ENCODE peak calls at places on chromosomes 13 and 19, in ten cellular contexts. C, X, F, M, O, Z, B, W, V and P are unnamed samples.

GRCh38 chr13:97797553-97797952 is 155.9 kb upstream of the IPO5 start:
- DNase-seq in C (no peak), X (no peak), F (no peak), M (no peak), O (no peak), Z (no peak), B (no peak), W (no peak), V (peak), P (peak)

GRCh38 chr13:26518433-26519084 is 38.9 kb upstream of the WASF3 start:
- DNase-seq in C (no peak), X (no peak), F (no peak), M (no peak), O (no peak), Z (no peak), B (no peak), W (no peak), V (no peak), P (no peak)

GRCh38 chr19:590396-590745 is 690 bp downstream of the HCN2 start:
- DNase-seq in C (no peak), X (peak), F (no peak), M (no peak), O (no peak), Z (peak), B (no peak), W (no peak), V (peak), P (no peak)

GRCh38 chr13:23767806-23768205 is 121.4 kb downstream of the MIPEP start:
- DNase-seq in C (no peak), X (no peak), F (no peak), M (no peak), O (no peak), Z (no peak), B (no peak), W (no peak), V (no peak), P (no peak)

GRCh38 chr13:32409561-32410440 is 18.1 kb downstream of the N4BP2L1 start:
- DNase-seq in C (no peak), X (peak), F (peak), M (peak), O (peak), Z (peak), B (no peak), W (peak), V (no peak), P (peak)

GRCh38 chr13:25630327-25630726 is 258.6 kb downstream of the ATP8A2 start:
- DNase-seq in C (no peak), X (no peak), F (no peak), M (no peak), O (no peak), Z (no peak), B (no peak), W (no peak), V (no peak), P (no peak)

GRCh38 chr19:6238643-6239281 is 41.0 kb downstream of the MLLT1 start:
- DNase-seq in C (peak), X (peak), F (no peak), M (peak), O (peak), Z (peak), B (no peak), W (peak), V (peak), P (no peak)

GRCh38 chr19:37989855-37990254 is 82.8 kb downstream of the SIPA1L3 start:
- DNase-seq in C (no peak), X (peak), F (no peak), M (no peak), O (no peak), Z (no peak), B (no peak), W (no peak), V (no peak), P (no peak)

GRCh38 chr19:3503036-3503572 is 2.6 kb upstream of the DOHH start:
- DNase-seq in C (no peak), X (peak), F (no peak), M (no peak), O (no peak), Z (peak), B (no peak), W (no peak), V (peak), P (no peak)

GRCh38 chr13:23753523-23753922 is 135.7 kb downstream of the MIPEP start:
- DNase-seq in C (no peak), X (peak), F (no peak), M (no peak), O (no peak), Z (peak), B (no peak), W (no peak), V (peak), P (no peak)

GRCh38 chr19:49216076-49216475 is 58.5 kb downstream of the TRPM4 start:
- DNase-seq in C (no peak), X (peak), F (peak), M (peak), O (no peak), Z (peak), B (no peak), W (no peak), V (peak), P (peak)

GRCh38 chr13:110070046-110070445 is 236.9 kb downstream of the COL4A1 start:
- DNase-seq in C (no peak), X (no peak), F (no peak), M (no peak), O (no peak), Z (no peak), B (no peak), W (no peak), V (no peak), P (no peak)

GRCh38 chr19:56341948-56342347 is 27.3 kb upstream of the ZSCAN5A start:
- DNase-seq in C (no peak), X (no peak), F (no peak), M (no peak), O (no peak), Z (no peak), B (no peak), W (no peak), V (no peak), P (no peak)

GRCh38 chr13:28505543-28506135 is 10.7 kb upstream of the FLT1 start:
- DNase-seq in C (no peak), X (peak), F (no peak), M (no peak), O (no peak), Z (no peak), B (no peak), W (peak), V (no peak), P (no peak)

GRCh38 chr13:34826432-34826831 is 115.6 kb upstream of the NBEA start:
- DNase-seq in C (no peak), X (no peak), F (no peak), M (no peak), O (no peak), Z (no peak), B (no peak), W (no peak), V (no peak), P (no peak)

GRCh38 chr19:15452111-15453047 is 2.6 kb upstream of the WIZ start:
- DNase-seq in C (peak), X (peak), F (no peak), M (peak), O (peak), Z (peak), B (peak), W (peak), V (peak), P (peak)

GRCh38 chr19:15453906-15454305 is 4.2 kb upstream of the WIZ start:
- DNase-seq in C (no peak), X (no peak), F (no peak), M (no peak), O (no peak), Z (no peak), B (no peak), W (no peak), V (no peak), P (no peak)

GRCh38 chr19:15450528-15450890 is 753 bp upstream of the WIZ start:
- DNase-seq in C (no peak), X (no peak), F (no peak), M (no peak), O (no peak), Z (no peak), B (no peak), W (no peak), V (no peak), P (no peak)

GRCh38 chr19:15454371-15454800 is 4.6 kb upstream of the WIZ start:
- DNase-seq in C (peak), X (no peak), F (no peak), M (no peak), O (peak), Z (no peak), B (no peak), W (no peak), V (no peak), P (no peak)

GRCh38 chr19:15453091-15453498 is 3.3 kb upstream of the WIZ start:
- DNase-seq in C (no peak), X (peak), F (no peak), M (no peak), O (no peak), Z (no peak), B (no peak), W (peak), V (peak), P (peak)
- H3K4me3 ChIP-seq in C (peak), X (peak), F (peak), M (peak), O (peak), Z (peak), B (peak), W (peak), V (peak), P (peak)

DNA sequence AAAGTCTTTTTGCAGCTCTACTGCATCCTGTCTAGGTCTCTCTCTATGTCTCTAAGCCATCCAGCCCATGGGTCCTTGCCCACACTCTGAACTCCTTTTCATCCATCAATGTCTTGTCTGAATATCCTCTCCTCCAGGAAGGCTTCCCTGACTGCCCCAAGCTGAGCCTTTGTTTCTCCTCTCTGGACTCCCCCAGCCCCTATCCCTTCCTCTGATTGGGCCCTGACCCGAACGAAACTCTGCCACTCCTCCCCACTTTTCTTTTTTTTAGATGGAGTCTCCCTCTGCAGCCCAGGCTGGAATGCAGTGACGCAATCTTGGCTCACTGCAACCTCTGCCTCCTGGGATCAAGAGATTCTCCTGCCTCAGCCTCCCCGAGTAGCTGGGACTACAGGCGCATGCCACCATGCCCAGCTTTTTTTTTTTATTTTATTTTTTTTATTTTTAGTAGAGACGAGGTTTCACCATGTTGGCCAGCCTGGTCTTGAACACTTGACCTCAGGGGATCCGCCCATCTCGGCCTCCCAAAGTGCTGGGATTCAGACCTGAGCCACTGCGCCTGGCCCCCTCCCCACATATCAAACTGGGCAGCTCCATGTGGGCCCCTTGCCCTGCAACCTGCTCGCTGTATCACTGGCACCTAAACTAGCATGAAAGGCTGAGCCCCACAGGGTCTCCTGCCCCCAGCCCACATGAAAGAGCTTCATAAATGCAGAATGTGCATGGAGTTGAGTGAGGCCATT is 870 bp upstream of the UNC13A start:
- DNase-seq in C (no peak), X (no peak), F (no peak), M (no peak), O (no peak), Z (no peak), B (no peak), W (no peak), V (no peak), P (no peak)
- H3K4me3 ChIP-seq in C (no peak), X (no peak), F (no peak), M (no peak), O (no peak), Z (no peak), B (peak), W (no peak), V (no peak), P (no peak)

DNA sequence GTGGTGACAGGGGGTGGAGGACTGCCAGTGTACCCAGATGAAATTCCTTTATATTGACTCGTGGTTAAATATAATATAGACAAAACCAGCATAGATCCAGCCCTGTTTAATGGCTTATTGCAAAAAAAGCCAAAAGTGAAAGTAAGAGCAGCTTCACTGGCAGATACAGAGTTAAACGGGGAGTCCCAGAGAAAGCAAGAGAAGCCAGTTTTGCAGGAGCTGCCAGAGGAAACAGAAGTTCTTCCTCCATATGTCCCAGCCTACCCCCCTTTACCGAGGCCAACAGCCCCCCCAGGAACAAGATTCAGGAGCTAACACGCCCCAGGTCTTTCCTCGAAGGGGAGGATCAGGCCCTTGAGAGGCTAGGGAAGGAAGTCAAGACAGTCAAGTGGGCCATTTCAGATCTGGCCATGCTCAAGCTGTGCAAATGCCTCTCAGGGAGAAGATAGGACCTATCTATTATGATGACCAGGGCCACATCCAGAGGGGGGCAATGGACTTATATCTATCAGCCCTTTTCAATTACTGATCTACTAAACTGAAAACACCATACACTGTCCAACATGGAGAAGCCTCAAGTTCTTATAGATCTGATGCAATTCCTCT is 47.2 kb upstream of the ZNF737 start:
- DNase-seq in C (no peak), X (no peak), F (no peak), M (no peak), O (no peak), Z (no peak), B (no peak), W (no peak), V (no peak), P (no peak)
- H3K4me3 ChIP-seq in C (peak), X (peak), F (peak), M (peak), O (no peak), Z (peak), B (peak), W (no peak), V (no peak), P (no peak)

GRCh38 chr19:15188851-15189250 is 11.9 kb downstream of the NOTCH3 start:
- DNase-seq in C (no peak), X (no peak), F (no peak), M (no peak), O (no peak), Z (no peak), B (no peak), W (no peak), V (no peak), P (no peak)
- H3K4me3 ChIP-seq in C (no peak), X (no peak), F (no peak), M (no peak), O (no peak), Z (no peak), B (no peak), W (no peak), V (no peak), P (no peak)

GRCh38 chr19:29923653-29924052 is 18.4 kb upstream of the URI1 start:
- DNase-seq in C (no peak), X (no peak), F (no peak), M (no peak), O (no peak), Z (no peak), B (no peak), W (no peak), V (no peak), P (no peak)

GRCh38 chr19:29926801-29927200 is 15.2 kb upstream of the URI1 start:
- DNase-seq in C (no peak), X (no peak), F (no peak), M (no peak), O (no peak), Z (no peak), B (no peak), W (no peak), V (no peak), P (no peak)

GRCh38 chr19:29926031-29926430 is 16.0 kb upstream of the URI1 start:
- DNase-seq in C (no peak), X (no peak), F (no peak), M (no peak), O (no peak), Z (no peak), B (no peak), W (no peak), V (no peak), P (no peak)

GRCh38 chr19:29918891-29919290 is 23.1 kb upstream of the URI1 start:
- DNase-seq in C (no peak), X (no peak), F (no peak), M (no peak), O (no peak), Z (no peak), B (no peak), W (no peak), V (no peak), P (no peak)

DNA sequence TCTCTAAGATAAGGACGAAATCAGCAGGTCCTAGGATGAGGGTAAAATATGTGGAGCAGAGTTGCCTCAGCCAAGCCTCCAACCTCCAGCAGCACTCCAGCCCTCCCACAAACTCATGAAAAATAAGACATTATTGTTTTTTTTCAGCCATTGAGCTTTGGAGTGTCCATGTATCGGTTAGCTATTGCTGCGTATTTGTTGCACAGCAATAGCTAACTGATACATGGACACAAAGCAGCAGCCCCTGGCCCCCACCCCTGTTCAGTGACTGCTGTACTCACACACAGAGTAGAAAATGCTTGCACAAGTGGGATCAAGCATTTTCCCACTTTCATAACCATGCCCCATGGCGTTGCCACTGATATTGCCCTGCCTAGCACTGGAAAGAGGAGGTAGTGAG is 19.1 kb upstream of the URI1 start:
- DNase-seq in C (no peak), X (no peak), F (no peak), M (no peak), O (no peak), Z (no peak), B (no peak), W (no peak), V (no peak), P (no peak)
- H3K4me3 ChIP-seq in C (no peak), X (no peak), F (no peak), M (no peak), O (no peak), Z (no peak), B (no peak), W (no peak), V (no peak), P (no peak)

DNA sequence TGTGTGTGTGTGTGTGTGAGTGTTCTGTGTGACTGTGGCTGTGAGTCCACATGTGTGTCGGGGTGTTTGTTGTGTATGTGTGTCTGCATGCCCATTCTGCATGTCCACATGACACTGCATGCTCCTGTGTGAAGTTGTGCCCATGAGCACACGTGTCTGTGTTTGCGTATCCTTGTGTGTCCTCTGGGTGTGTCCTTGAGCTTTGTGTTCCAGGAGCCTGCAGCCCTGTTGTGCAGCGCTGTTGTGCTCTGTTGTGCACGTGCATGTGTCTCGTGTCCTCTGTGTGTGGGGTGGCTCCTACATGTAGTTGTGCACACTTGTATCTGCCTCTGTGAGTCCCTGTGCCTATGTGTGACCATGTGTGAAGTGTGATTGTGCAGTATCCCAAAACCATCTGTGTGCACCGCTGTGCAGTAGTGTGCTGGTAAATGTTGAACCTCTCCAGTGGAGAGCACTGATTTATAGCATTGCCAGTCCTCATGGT is 2.2 kb upstream of the ARHGEF18 start:
- DNase-seq in C (no peak), X (no peak), F (no peak), M (no peak), O (no peak), Z (no peak), B (no peak), W (no peak), V (no peak), P (no peak)
- H3K4me3 ChIP-seq in C (no peak), X (no peak), F (no peak), M (no peak), O (no peak), Z (no peak), B (no peak), W (no peak), V (no peak), P (no peak)

GRCh38 chr19:45766919-45767346 is 2.1 kb downstream of the SIX5 start:
- DNase-seq in C (no peak), X (no peak), F (no peak), M (no peak), O (no peak), Z (peak), B (no peak), W (peak), V (peak), P (peak)
- H3K4me3 ChIP-seq in C (peak), X (peak), F (peak), M (peak), O (peak), Z (peak), B (peak), W (peak), V (peak), P (peak)